ENCODE peak calls at places on chromosomes 5 and 9, in four cellular contexts. R, I, X and Q are unnamed samples.

GRCh38 chr5:67971223-67971830 is 244.2 kb upstream of the PIK3R1 start:
- DNase-seq in R (no peak), I (no peak), X (peak; percentile 42), Q (no peak)

GRCh38 chr9:136433849-136434579 is 5.6 kb downstream of the INPP5E start:
- DNase-seq in R (no peak), I (no peak), X (no peak), Q (no peak)

GRCh38 chr9:130414910-130415746 is 29.6 kb upstream of the ASS1 start:
- DNase-seq in R (no peak), I (no peak), X (no peak), Q (no peak)

GRCh38 chr9:126293522-126293889 is 33.1 kb upstream of the MVB12B start:
- DNase-seq in R (no peak), I (no peak), X (no peak), Q (no peak)

GRCh38 chr5:68683632-68684035 is 410.2 kb upstream of the SLC30A5 start:
- DNase-seq in R (peak; percentile 19), I (no peak), X (peak; percentile 71), Q (no peak)

GRCh38 chr9:91522496-91522895 is 98.9 kb upstream of the NFIL3 start:
- DNase-seq in R (no peak), I (no peak), X (no peak), Q (no peak)

GRCh38 chr5:10760033-10760975 is 730 bp downstream of the DAP start:
- DNase-seq in R (peak; percentile 60), I (peak; percentile 77), X (peak; percentile 81), Q (peak; percentile 60)

GRCh38 chr5:6595405-6595804 is 37.4 kb downstream of the NSUN2 start:
- DNase-seq in R (no peak), I (no peak), X (no peak), Q (no peak)

GRCh38 chr5:56148453-56148971 is 84.6 kb downstream of the ANKRD55 start:
- DNase-seq in R (no peak), I (peak; percentile 64), X (no peak), Q (peak; percentile 45)

GRCh38 chr5:172768573-172769323 is 2.2 kb downstream of the DUSP1 start:
- DNase-seq in R (no peak), I (peak; percentile 41), X (peak; percentile 37), Q (no peak)

GRCh38 chr9:130651221-130651620 is 13.2 kb upstream of the PRDM12 start:
- DNase-seq in R (no peak), I (no peak), X (no peak), Q (no peak)

GRCh38 chr9:24801344-24801743 is 255.6 kb upstream of the IZUMO3 start:
- DNase-seq in R (no peak), I (no peak), X (no peak), Q (no peak)

GRCh38 chr5:1786621-1787471 is 12.8 kb downstream of the MRPL36 start:
- DNase-seq in R (no peak), I (no peak), X (no peak), Q (no peak)

GRCh38 chr9:22100626-22101025 is 91.5 kb upstream of the CDKN2B start:
- DNase-seq in R (no peak), I (no peak), X (no peak), Q (no peak)
- TF ChIP-seq CTCF in R (peak; percentile 23), I (no peak), X (no peak), Q (peak; percentile 26)

GRCh38 chr9:88236531-88237453 is 98.5 kb upstream of the SPATA31C2 start:
- DNase-seq in R (peak; percentile 23), I (peak; percentile 32), X (no peak), Q (no peak)
- TF ChIP-seq CTCF in R (no peak), I (no peak), X (no peak), Q (no peak)

GRCh38 chr5:80097516-80097915 is 62.4 kb downstream of the THBS4 start:
- DNase-seq in R (no peak), I (no peak), X (no peak), Q (no peak)

GRCh38 chr5:80094339-80094738 is 59.2 kb downstream of the THBS4 start:
- DNase-seq in R (no peak), I (no peak), X (no peak), Q (no peak)

GRCh38 chr5:80090884-80091166 is 55.7 kb downstream of the THBS4 start:
- DNase-seq in R (no peak), I (no peak), X (no peak), Q (no peak)

GRCh38 chr5:80092521-80093107 is 57.5 kb downstream of the THBS4 start:
- DNase-seq in R (no peak), I (no peak), X (no peak), Q (no peak)

GRCh38 chr5:80093796-80094195 is 58.6 kb downstream of the THBS4 start:
- DNase-seq in R (no peak), I (no peak), X (peak; percentile 55), Q (peak; percentile 22)
- TF ChIP-seq CTCF in R (no peak), I (no peak), X (no peak), Q (no peak)

GRCh38 chr5:136079195-136079985 is 50.6 kb downstream of the TGFBI start:
- DNase-seq in R (no peak), I (no peak), X (no peak), Q (no peak)
- TF ChIP-seq CTCF in R (no peak), I (no peak), X (no peak), Q (no peak)

GRCh38 chr5:153153086-153153485 is 337.4 kb upstream of the GRIA1 start:
- DNase-seq in R (no peak), I (no peak), X (no peak), Q (no peak)

GRCh38 chr5:153151558-153151957 is 338.9 kb upstream of the GRIA1 start:
- DNase-seq in R (no peak), I (no peak), X (no peak), Q (no peak)

GRCh38 chr5:153147891-153148623 is 342.4 kb upstream of the GRIA1 start:
- DNase-seq in R (peak; percentile 8), I (peak; percentile 13), X (peak; percentile 79), Q (peak; percentile 29)

GRCh38 chr5:153148624-153148976 is 341.9 kb upstream of the GRIA1 start:
- DNase-seq in R (no peak), I (no peak), X (no peak), Q (no peak)
- TF ChIP-seq CTCF in R (no peak), I (no peak), X (no peak), Q (no peak)

DNA sequence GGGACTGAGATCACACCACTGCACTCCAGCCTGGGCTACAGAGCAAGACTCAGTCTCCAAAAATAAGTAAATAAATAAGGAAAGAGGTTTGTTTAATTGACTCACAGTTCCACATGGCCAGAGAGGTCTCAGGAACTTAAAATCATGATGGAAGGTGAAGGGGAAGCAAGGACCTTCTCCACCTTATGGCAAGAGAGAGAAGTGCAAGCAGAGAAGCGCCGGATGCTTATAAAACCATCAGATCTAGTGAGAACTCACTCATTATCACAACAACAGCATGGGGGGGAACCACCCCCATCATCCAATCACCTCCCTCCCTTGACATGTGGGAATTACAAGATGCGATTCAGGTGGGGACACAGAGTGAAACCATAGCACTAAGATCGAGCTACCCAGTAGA is 22.8 kb upstream of the RGMB start:
- DNase-seq in R (no peak), I (no peak), X (peak; percentile 26), Q (no peak)
- TF ChIP-seq CTCF in R (no peak), I (no peak), X (peak; percentile 40), Q (peak; percentile 55)

DNA sequence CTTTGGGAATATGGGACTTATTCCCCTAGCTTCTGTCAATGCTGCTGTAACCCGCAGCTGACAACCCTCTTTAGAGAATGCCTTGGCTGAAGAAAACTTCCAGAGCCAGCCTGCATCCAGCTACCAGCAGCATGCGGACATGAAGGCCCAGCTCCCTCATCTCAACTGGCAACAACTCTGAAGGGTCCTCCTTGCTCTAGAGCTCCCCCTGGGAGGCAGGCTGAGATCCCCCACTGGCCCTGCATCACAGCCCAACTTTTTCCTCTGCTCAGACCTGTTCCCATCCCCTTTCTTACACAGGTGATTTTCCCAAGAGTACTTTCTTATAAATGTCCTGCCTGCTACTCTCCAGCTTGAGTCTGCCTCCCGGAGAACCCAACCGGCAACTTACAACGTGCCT is 18.7 kb upstream of the WNT8A start:
- DNase-seq in R (no peak), I (no peak), X (no peak), Q (peak; percentile 8)
- TF ChIP-seq CTCF in R (no peak), I (no peak), X (peak; percentile 12), Q (peak; percentile 27)